ENCODE peak calls at places on chromosomes 2 and 18, in six cellular contexts. One of them, this sample, is unnamed.

GRCh38 chr2:144382848-144383247 is 137.1 kb downstream of the ZEB2 start:
- DNase-seq in stomach: no peak
- DNase-seq in endothelial cell of umbilical vein: no peak
- DNase-seq in GM12891: no peak
- DNase-seq in HepG2: no peak
- DNase-seq in GM23338: no peak
- DNase-seq in this sample: no peak

GRCh38 chr2:85831735-85832134 is 57.1 kb downstream of the ST3GAL5 start:
- DNase-seq in stomach: no peak
- DNase-seq in endothelial cell of umbilical vein: no peak
- DNase-seq in GM12891: no peak
- DNase-seq in HepG2: no peak
- DNase-seq in GM23338: no peak
- DNase-seq in this sample: no peak

GRCh38 chr18:76252880-76253279 is 242.2 kb downstream of the ZNF516 start:
- DNase-seq in GM23338: peak; percentile 76
- DNase-seq in HepG2: no peak
- DNase-seq in GM12891: no peak
- DNase-seq in endothelial cell of umbilical vein: no peak
- DNase-seq in stomach: no peak
- DNase-seq in this sample: no peak

GRCh38 chr2:169573160-169573973 is at the start of gene FASTKD1:
- DNase-seq in GM12891: peak; percentile 62
- DNase-seq in GM23338: peak; percentile 97
- DNase-seq in endothelial cell of umbilical vein: peak; percentile 89
- DNase-seq in HepG2: peak; percentile 95
- DNase-seq in stomach: peak; percentile 89
- DNase-seq in this sample: peak; percentile 68

GRCh38 chr2:28951910-28952805 is 28.9 kb upstream of the TOGARAM2 start:
- DNase-seq in stomach: no peak
- DNase-seq in endothelial cell of umbilical vein: no peak
- DNase-seq in HepG2: peak; percentile 85
- DNase-seq in GM23338: peak; percentile 31
- DNase-seq in GM12891: no peak
- DNase-seq in this sample: no peak

GRCh38 chr2:226154610-226155009 is 645.0 kb downstream of the IRS1 start:
- DNase-seq in HepG2: no peak
- DNase-seq in endothelial cell of umbilical vein: no peak
- DNase-seq in stomach: no peak
- DNase-seq in GM12891: no peak
- DNase-seq in GM23338: no peak
- DNase-seq in this sample: no peak

GRCh38 chr2:8478133-8478793 is 203.6 kb upstream of the ID2 start:
- DNase-seq in endothelial cell of umbilical vein: no peak
- DNase-seq in HepG2: no peak
- DNase-seq in GM23338: no peak
- DNase-seq in GM12891: no peak
- DNase-seq in stomach: no peak
- DNase-seq in this sample: no peak

GRCh38 chr2:182228741-182229140 is 198.1 kb downstream of the PDE1A start:
- DNase-seq in stomach: no peak
- DNase-seq in GM12891: no peak
- DNase-seq in HepG2: no peak
- DNase-seq in endothelial cell of umbilical vein: no peak
- DNase-seq in GM23338: no peak
- DNase-seq in this sample: no peak

GRCh38 chr2:205721057-205721767 is 38.9 kb downstream of the NRP2 start:
- DNase-seq in stomach: no peak
- DNase-seq in GM12891: no peak
- DNase-seq in HepG2: no peak
- DNase-seq in endothelial cell of umbilical vein: no peak
- DNase-seq in GM23338: peak; percentile 73
- DNase-seq in this sample: no peak

GRCh38 chr2:205719864-205720263 is 37.6 kb downstream of the NRP2 start:
- DNase-seq in HepG2: no peak
- DNase-seq in GM12891: no peak
- DNase-seq in GM23338: no peak
- DNase-seq in endothelial cell of umbilical vein: no peak
- DNase-seq in stomach: no peak
- DNase-seq in this sample: no peak

GRCh38 chr2:205717999-205718398 is 35.7 kb downstream of the NRP2 start:
- DNase-seq in GM23338: no peak
- DNase-seq in endothelial cell of umbilical vein: no peak
- DNase-seq in GM12891: no peak
- DNase-seq in HepG2: no peak
- DNase-seq in stomach: no peak
- DNase-seq in this sample: no peak

GRCh38 chr2:205722538-205722878 is 40.2 kb downstream of the NRP2 start:
- DNase-seq in stomach: no peak
- DNase-seq in HepG2: no peak
- DNase-seq in GM23338: peak; percentile 23
- DNase-seq in GM12891: no peak
- DNase-seq in endothelial cell of umbilical vein: no peak
- DNase-seq in this sample: no peak

GRCh38 chr2:205720451-205720902 is 38.2 kb downstream of the NRP2 start:
- DNase-seq in stomach: no peak
- DNase-seq in GM12891: no peak
- DNase-seq in HepG2: no peak
- DNase-seq in GM23338: peak; percentile 73
- DNase-seq in endothelial cell of umbilical vein: no peak
- DNase-seq in this sample: peak; percentile 64
- TF ChIP-seq POLR2AphosphoS5 in stomach: no peak
- TF ChIP-seq POLR2AphosphoS5 in GM12891: no peak
- TF ChIP-seq POLR2AphosphoS5 in HepG2: no peak
- TF ChIP-seq POLR2AphosphoS5 in GM23338: no peak
- TF ChIP-seq POLR2AphosphoS5 in endothelial cell of umbilical vein: no peak
- TF ChIP-seq POLR2AphosphoS5 in this sample: peak; percentile 34

DNA sequence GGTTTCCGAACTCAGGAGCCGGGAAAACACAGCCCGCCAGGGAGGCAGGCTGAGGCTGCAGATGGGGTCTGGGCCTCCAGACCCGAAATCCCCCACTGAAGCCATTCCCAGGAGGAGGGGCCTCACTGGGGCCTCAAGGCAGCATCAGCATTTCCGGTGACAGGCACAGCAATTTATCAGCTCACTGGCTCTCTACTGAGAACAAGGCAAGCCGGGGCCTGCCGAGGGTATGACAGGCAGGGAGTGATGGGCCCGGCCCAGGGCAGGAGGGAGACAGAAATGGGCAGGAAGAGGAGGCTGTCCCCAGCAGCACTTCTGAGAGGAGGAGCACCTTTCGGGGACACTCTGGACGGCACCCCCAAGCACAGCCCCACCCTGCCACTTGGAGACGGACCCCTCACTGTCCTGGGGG is 12.5 kb downstream of the SDC1 start:
- DNase-seq in stomach: no peak
- DNase-seq in endothelial cell of umbilical vein: peak; percentile 31
- DNase-seq in GM12891: no peak
- DNase-seq in GM23338: no peak
- DNase-seq in HepG2: no peak
- DNase-seq in this sample: no peak
- TF ChIP-seq POLR2AphosphoS5 in stomach: no peak
- TF ChIP-seq POLR2AphosphoS5 in endothelial cell of umbilical vein: no peak
- TF ChIP-seq POLR2AphosphoS5 in GM12891: no peak
- TF ChIP-seq POLR2AphosphoS5 in GM23338: no peak
- TF ChIP-seq POLR2AphosphoS5 in HepG2: no peak
- TF ChIP-seq POLR2AphosphoS5 in this sample: no peak

GRCh38 chr2:64698068-64698645 is 44.4 kb upstream of the SERTAD2 start:
- DNase-seq in endothelial cell of umbilical vein: no peak
- DNase-seq in HepG2: no peak
- DNase-seq in GM23338: no peak
- DNase-seq in stomach: no peak
- DNase-seq in GM12891: no peak
- DNase-seq in this sample: no peak

GRCh38 chr2:64698668-64699444 is 45.1 kb upstream of the SERTAD2 start:
- DNase-seq in stomach: no peak
- DNase-seq in GM12891: no peak
- DNase-seq in HepG2: peak; percentile 72
- DNase-seq in endothelial cell of umbilical vein: peak; percentile 82
- DNase-seq in GM23338: no peak
- DNase-seq in this sample: no peak

GRCh38 chr2:64697286-64698023 is 43.7 kb upstream of the SERTAD2 start:
- DNase-seq in GM23338: no peak
- DNase-seq in HepG2: no peak
- DNase-seq in endothelial cell of umbilical vein: no peak
- DNase-seq in stomach: no peak
- DNase-seq in GM12891: no peak
- DNase-seq in this sample: no peak

GRCh38 chr2:64700133-64700809 is 46.6 kb upstream of the SERTAD2 start:
- DNase-seq in stomach: no peak
- DNase-seq in GM12891: no peak
- DNase-seq in HepG2: no peak
- DNase-seq in endothelial cell of umbilical vein: no peak
- DNase-seq in GM23338: no peak
- DNase-seq in this sample: no peak

GRCh38 chr2:64699712-64700111 is 46.0 kb upstream of the SERTAD2 start:
- DNase-seq in GM12891: no peak
- DNase-seq in endothelial cell of umbilical vein: no peak
- DNase-seq in HepG2: no peak
- DNase-seq in GM23338: peak; percentile 60
- DNase-seq in stomach: no peak
- DNase-seq in this sample: no peak
- TF ChIP-seq POLR2AphosphoS5 in GM12891: no peak
- TF ChIP-seq POLR2AphosphoS5 in endothelial cell of umbilical vein: no peak
- TF ChIP-seq POLR2AphosphoS5 in HepG2: no peak
- TF ChIP-seq POLR2AphosphoS5 in GM23338: no peak
- TF ChIP-seq POLR2AphosphoS5 in stomach: no peak
- TF ChIP-seq POLR2AphosphoS5 in this sample: no peak

GRCh38 chr2:71793965-71794364 is 340.6 kb downstream of the DYSF start:
- DNase-seq in GM23338: no peak
- DNase-seq in stomach: no peak
- DNase-seq in HepG2: no peak
- DNase-seq in endothelial cell of umbilical vein: no peak
- DNase-seq in GM12891: no peak
- DNase-seq in this sample: no peak
- TF ChIP-seq POLR2AphosphoS5 in GM23338: no peak
- TF ChIP-seq POLR2AphosphoS5 in stomach: no peak
- TF ChIP-seq POLR2AphosphoS5 in HepG2: no peak
- TF ChIP-seq POLR2AphosphoS5 in endothelial cell of umbilical vein: no peak
- TF ChIP-seq POLR2AphosphoS5 in GM12891: no peak
- TF ChIP-seq POLR2AphosphoS5 in this sample: no peak

GRCh38 chr2:152942940-152943440 is 224.6 kb downstream of the ARL6IP6 start:
- DNase-seq in HepG2: no peak
- DNase-seq in stomach: no peak
- DNase-seq in GM23338: no peak
- DNase-seq in GM12891: no peak
- DNase-seq in endothelial cell of umbilical vein: no peak
- DNase-seq in this sample: no peak
- TF ChIP-seq POLR2AphosphoS5 in HepG2: no peak
- TF ChIP-seq POLR2AphosphoS5 in stomach: no peak
- TF ChIP-seq POLR2AphosphoS5 in GM23338: no peak
- TF ChIP-seq POLR2AphosphoS5 in GM12891: no peak
- TF ChIP-seq POLR2AphosphoS5 in endothelial cell of umbilical vein: no peak
- TF ChIP-seq POLR2AphosphoS5 in this sample: no peak

GRCh38 chr2:172021955-172022354 is 22.2 kb downstream of the METAP1D start:
- DNase-seq in GM12891: no peak
- DNase-seq in HepG2: no peak
- DNase-seq in endothelial cell of umbilical vein: no peak
- DNase-seq in GM23338: peak; percentile 37
- DNase-seq in stomach: no peak
- DNase-seq in this sample: no peak
- TF ChIP-seq POLR2AphosphoS5 in GM12891: no peak
- TF ChIP-seq POLR2AphosphoS5 in HepG2: no peak
- TF ChIP-seq POLR2AphosphoS5 in endothelial cell of umbilical vein: no peak
- TF ChIP-seq POLR2AphosphoS5 in GM23338: no peak
- TF ChIP-seq POLR2AphosphoS5 in stomach: no peak
- TF ChIP-seq POLR2AphosphoS5 in this sample: no peak

GRCh38 chr2:11155326-11156059 is at the start of gene SLC66A3:
- DNase-seq in stomach: no peak
- DNase-seq in GM12891: no peak
- DNase-seq in GM23338: peak; percentile 88
- DNase-seq in endothelial cell of umbilical vein: peak; percentile 87
- DNase-seq in HepG2: peak; percentile 78
- DNase-seq in this sample: peak; percentile 50
- TF ChIP-seq POLR2AphosphoS5 in stomach: peak; percentile 37
- TF ChIP-seq POLR2AphosphoS5 in GM12891: no peak
- TF ChIP-seq POLR2AphosphoS5 in GM23338: peak; percentile 51
- TF ChIP-seq POLR2AphosphoS5 in endothelial cell of umbilical vein: peak; percentile 91
- TF ChIP-seq POLR2AphosphoS5 in HepG2: peak; percentile 38
- TF ChIP-seq POLR2AphosphoS5 in this sample: peak; percentile 65

GRCh38 chr2:10128420-10128819 is 5.9 kb downstream of the RRM2 start:
- DNase-seq in stomach: no peak
- DNase-seq in endothelial cell of umbilical vein: no peak
- DNase-seq in GM12891: no peak
- DNase-seq in GM23338: no peak
- DNase-seq in HepG2: no peak
- DNase-seq in this sample: no peak
- TF ChIP-seq POLR2AphosphoS5 in stomach: no peak
- TF ChIP-seq POLR2AphosphoS5 in endothelial cell of umbilical vein: no peak
- TF ChIP-seq POLR2AphosphoS5 in GM12891: no peak
- TF ChIP-seq POLR2AphosphoS5 in GM23338: no peak
- TF ChIP-seq POLR2AphosphoS5 in HepG2: no peak
- TF ChIP-seq POLR2AphosphoS5 in this sample: no peak

GRCh38 chr18:23838801-23839366 is 149.6 kb downstream of the LAMA3 start:
- DNase-seq in stomach: no peak
- DNase-seq in HepG2: no peak
- DNase-seq in GM23338: no peak
- DNase-seq in endothelial cell of umbilical vein: peak; percentile 37
- DNase-seq in GM12891: no peak
- DNase-seq in this sample: no peak

GRCh38 chr18:23838233-23838632 is 149.0 kb downstream of the LAMA3 start:
- DNase-seq in endothelial cell of umbilical vein: no peak
- DNase-seq in GM23338: no peak
- DNase-seq in stomach: no peak
- DNase-seq in HepG2: no peak
- DNase-seq in GM12891: no peak
- DNase-seq in this sample: no peak

GRCh38 chr18:23835506-23835905 is 146.3 kb downstream of the LAMA3 start:
- DNase-seq in GM23338: no peak
- DNase-seq in GM12891: no peak
- DNase-seq in stomach: no peak
- DNase-seq in HepG2: no peak
- DNase-seq in endothelial cell of umbilical vein: no peak
- DNase-seq in this sample: no peak

GRCh38 chr18:23835076-23835475 is 145.8 kb downstream of the LAMA3 start:
- DNase-seq in endothelial cell of umbilical vein: no peak
- DNase-seq in GM23338: no peak
- DNase-seq in GM12891: no peak
- DNase-seq in HepG2: no peak
- DNase-seq in stomach: no peak
- DNase-seq in this sample: no peak

GRCh38 chr18:23837591-23837990 is 148.3 kb downstream of the LAMA3 start:
- DNase-seq in HepG2: no peak
- DNase-seq in endothelial cell of umbilical vein: peak; percentile 82
- DNase-seq in stomach: no peak
- DNase-seq in GM23338: no peak
- DNase-seq in GM12891: no peak
- DNase-seq in this sample: no peak
- TF ChIP-seq POLR2AphosphoS5 in HepG2: no peak
- TF ChIP-seq POLR2AphosphoS5 in endothelial cell of umbilical vein: no peak
- TF ChIP-seq POLR2AphosphoS5 in stomach: no peak
- TF ChIP-seq POLR2AphosphoS5 in GM23338: no peak
- TF ChIP-seq POLR2AphosphoS5 in GM12891: no peak
- TF ChIP-seq POLR2AphosphoS5 in this sample: no peak

This sample was measured in H1.